ENCODE peak calls at places on chromosomes 4 and X, in ten cellular contexts. O is HCEC 1CT; V is fibroblast of mammary gland; E is fibroblast of pulmonary artery; F is T-helper 1 cell; G is thoracic aorta; N is body of pancreas; C is activated CD4-positive, alpha-beta T cell treated with anti-CD3 and anti-CD28 coated beads, Interleukin-2, amount 50 U/mL, for 4 hours; D is activated naive CD8-positive, alpha-beta T cell treated with anti-CD3 and anti-CD28 coated beads for 36 hours; Z is retina. R is an unnamed sample.

GRCh38 chr4:30495261-30496050 is 224.7 kb upstream of the PCDH7 start:
- DNase-seq in O (no peak), E (no peak), F (no peak), N (no peak), D (no peak), V (no peak), Z (no peak), G (no peak), C (no peak), R (no peak)

GRCh38 chr4:123120473-123120872 is 198.1 kb upstream of the NUDT6 start:
- DNase-seq in V (peak; percentile 75), O (peak; percentile 81), C (no peak), F (no peak), G (no peak), Z (no peak), E (peak; percentile 45), N (no peak), D (no peak), R (no peak)

GRCh38 chr4:182800216-182800515 is 117.0 kb downstream of the DCTD start:
- DNase-seq in F (no peak), D (no peak), E (no peak), V (no peak), N (no peak), Z (no peak), G (no peak), O (no peak), C (no peak), R (no peak)

GRCh38 chr4:42151568-42152506 is 618 bp downstream of the BEND4 start:
- DNase-seq in C (peak; percentile 8), V (no peak), F (peak; percentile 5), G (no peak), D (peak; percentile 50), E (peak; percentile 1), N (peak; percentile 12), O (no peak), Z (peak; percentile 87), R (peak; percentile 85)

GRCh38 chr4:168039593-168039992 is 52.7 kb upstream of the ANXA10 start:
- DNase-seq in V (no peak), D (no peak), C (no peak), E (no peak), F (no peak), G (no peak), O (no peak), Z (no peak), N (no peak), R (no peak)

GRCh38 chr4:186657766-186658165 is 65.9 kb downstream of the FAT1 start:
- DNase-seq in C (no peak), G (no peak), Z (no peak), D (no peak), E (peak; percentile 44), V (peak; percentile 34), O (no peak), N (no peak), F (no peak), R (no peak)

GRCh38 chr4:7135389-7135746 is 57.0 kb upstream of the SORCS2 start:
- DNase-seq in F (no peak), V (peak; percentile 34), O (no peak), E (no peak), C (no peak), D (no peak), Z (no peak), G (no peak), N (no peak), R (no peak)

GRCh38 chrX:143757375-143757774 is 36.8 kb upstream of the SPANXN2 start:
- DNase-seq in O (no peak), V (no peak), G (no peak), Z (no peak), F (no peak), C (no peak), D (no peak), N (no peak), E (no peak), R (no peak)

GRCh38 chr4:72568959-72569718 is at the start of gene ADAMTS3:
- DNase-seq in O (peak; percentile 0), N (peak; percentile 74), Z (peak; percentile 93), G (no peak), C (no peak), E (peak; percentile 67), F (no peak), V (peak; percentile 49), D (peak; percentile 11), R (peak; percentile 88)

GRCh38 chr4:153798436-153798835 is 9.6 kb upstream of the SFRP2 start:
- DNase-seq in F (no peak), C (no peak), E (no peak), G (no peak), D (no peak), N (no peak), V (peak; percentile 55), Z (no peak), O (no peak), R (peak; percentile 21)

GRCh38 chr4:115154826-115155225 is 41.4 kb upstream of the NDST4 start:
- DNase-seq in V (peak; percentile 55), C (no peak), F (no peak), E (no peak), D (no peak), N (no peak), Z (no peak), O (no peak), G (no peak), R (no peak)

GRCh38 chr4:125321709-125322362 is 7.1 kb downstream of the FAT4 start:
- DNase-seq in N (no peak), F (no peak), V (peak; percentile 92), G (no peak), O (peak; percentile 70), C (no peak), D (no peak), Z (no peak), E (peak; percentile 53), R (no peak)

GRCh38 chrX:15146515-15146914 is 123.4 kb downstream of the ASB9 start:
- DNase-seq in C (no peak), E (peak; percentile 3), V (peak; percentile 11), F (no peak), Z (no peak), G (no peak), N (peak; percentile 38), D (no peak), O (peak; percentile 4), R (peak; percentile 48)

GRCh38 chr4:16384496-16384895 is 158.2 kb upstream of the TAPT1 start:
- DNase-seq in D (no peak), V (no peak), F (no peak), N (no peak), C (no peak), O (no peak), Z (no peak), E (no peak), G (no peak), R (no peak)

GRCh38 chrX:46959985-46960700 is 47.9 kb downstream of the JADE3 start:
- DNase-seq in O (no peak), Z (no peak), V (no peak), N (no peak), E (no peak), F (no peak), G (no peak), C (no peak), D (no peak), R (no peak)

GRCh38 chrX:13747836-13748235 is 13.3 kb downstream of the OFD1 start:
- DNase-seq in C (peak; percentile 17), E (peak; percentile 83), F (peak; percentile 30), G (no peak), Z (no peak), D (no peak), N (peak; percentile 51), V (peak; percentile 81), O (peak; percentile 57), R (peak; percentile 56)

GRCh38 chrX:112941209-112941788 is 100.7 kb upstream of the AMOT start:
- DNase-seq in N (peak; percentile 7), Z (no peak), C (no peak), F (no peak), V (no peak), O (no peak), D (no peak), G (no peak), E (no peak), R (peak; percentile 28)

GRCh38 chr4:168551945-168552695 is 55.3 kb downstream of the PALLD start:
- DNase-seq in V (peak; percentile 37), F (peak; percentile 3), G (no peak), C (no peak), D (no peak), O (peak; percentile 41), Z (no peak), N (no peak), E (no peak), R (peak; percentile 26)

GRCh38 chr4:165966833-165967232 is 93.8 kb downstream of the TLL1 start:
- DNase-seq in E (no peak), N (no peak), D (no peak), C (no peak), V (no peak), G (no peak), O (no peak), Z (no peak), F (no peak), R (no peak)

GRCh38 chrX:139831689-139832456 is 101.0 kb downstream of the ATP11C start:
- DNase-seq in O (peak; percentile 75), N (peak; percentile 15), V (peak; percentile 75), G (no peak), C (no peak), D (no peak), E (peak; percentile 84), Z (no peak), F (peak; percentile 1), R (peak; percentile 45)

GRCh38 chr4:71377561-71377960 is 38.7 kb downstream of the SLC4A4 start:
- DNase-seq in C (no peak), V (peak; percentile 80), O (peak; percentile 79), F (no peak), E (peak; percentile 55), G (no peak), N (no peak), D (no peak), Z (no peak), R (no peak)

GRCh38 chr4:1061372-1061700 is 49.9 kb downstream of the FGFRL1 start:
- DNase-seq in F (no peak), E (no peak), C (no peak), D (no peak), Z (peak; percentile 40), G (no peak), O (no peak), N (no peak), V (no peak), R (no peak)

GRCh38 chr4:126738926-126739325 is 893.8 kb upstream of the INTU start:
- DNase-seq in F (no peak), G (no peak), Z (no peak), O (peak; percentile 55), V (peak; percentile 83), N (no peak), C (no peak), E (no peak), D (no peak), R (no peak)

GRCh38 chr4:10157478-10158354 is 41.1 kb upstream of the WDR1 start:
- DNase-seq in V (peak; percentile 78), G (no peak), C (peak; percentile 15), Z (peak; percentile 58), N (peak; percentile 66), E (peak; percentile 93), F (peak; percentile 49), O (peak; percentile 48), D (peak; percentile 31), R (peak; percentile 58)

GRCh38 chr4:8642651-8643321 is 50.2 kb downstream of the CPZ start:
- DNase-seq in E (no peak), F (no peak), C (no peak), O (no peak), D (no peak), G (no peak), N (no peak), Z (no peak), V (no peak), R (no peak)

GRCh38 chrX:32673193-32673592 is 538.2 kb downstream of the DMD start:
- DNase-seq in N (no peak), O (no peak), V (peak; percentile 1), D (no peak), E (peak; percentile 5), G (no peak), F (no peak), Z (no peak), C (no peak), R (peak; percentile 29)

GRCh38 chrX:122641136-122641535 is 542.9 kb upstream of the GRIA3 start:
- DNase-seq in G (no peak), V (peak; percentile 83), N (no peak), F (no peak), C (no peak), D (no peak), Z (no peak), O (peak; percentile 78), E (no peak), R (no peak)

GRCh38 chrX:13473666-13474516 is 95.5 kb upstream of the EGFL6 start:
- DNase-seq in E (peak; percentile 33), C (no peak), V (peak; percentile 63), N (no peak), Z (no peak), O (no peak), G (no peak), F (peak; percentile 44), D (peak; percentile 2), R (no peak)

R was measured in KBM-7.